ENCODE peak calls at places on chromosome 22, in four cellular contexts. E is stimulated activated CD4-positive, alpha-beta T cell treated with anti-CD3 and anti-CD28 coated beads, TNF-alpha, amount 100 ng/mL, for 1 hour; O is activated CD4-positive, alpha-beta T cell treated with anti-CD3 and anti-CD28 coated beads, Interleukin-2, amount 50 U/mL, for 1 hour; J is iris pigment epithelial cell. F is an unnamed sample.

GRCh38 chr22:48495751-48496080 is 1332.0 kb downstream of the BRD1 start:
- DNase-seq in E (no peak), O (no peak), J (no peak), F (no peak)

GRCh38 chr22:49929553-49929979 is 11.1 kb downstream of the CRELD2 start:
- DNase-seq in E (peak; percentile 69), O (peak; percentile 75), J (no peak), F (no peak)

GRCh38 chr22:46731246-46732040 is 6.6 kb downstream of the CERK start:
- DNase-seq in E (no peak), O (no peak), J (peak; percentile 19), F (no peak)

GRCh38 chr22:24427500-24428164 is at the start of gene ADORA2A:
- DNase-seq in E (peak; percentile 69), O (peak; percentile 83), J (no peak), F (no peak)

GRCh38 chr22:45707605-45708004 is 36.0 kb downstream of the ATXN10 start:
- DNase-seq in E (no peak), O (no peak), J (no peak), F (no peak)

GRCh38 chr22:25334091-25334490 is 114.7 kb downstream of the CRYBB2 start:
- DNase-seq in E (no peak), O (peak; percentile 33), J (peak; percentile 19), F (no peak)

GRCh38 chr22:31537019-31537535 is 40.7 kb downstream of the SFI1 start:
- DNase-seq in E (no peak), O (no peak), J (no peak), F (no peak)

GRCh38 chr22:40178417-40179409 is 988 bp downstream of the TNRC6B start:
- DNase-seq in E (no peak), O (peak; percentile 36), J (peak; percentile 55), F (no peak)

GRCh38 chr22:41382098-41382578 is 396 bp downstream of the TEF start:
- DNase-seq in E (peak; percentile 37), O (peak; percentile 53), J (peak; percentile 20), F (no peak)

F was measured in cortex of kidney.